ENCODE peak calls at places on chromosome 1, in ten cellular contexts. One of them, this sample, is unnamed. For H3K27me3, the result is how much of the 10 kb centered on the place peaks cover.

GRCh38 chr1:171792656-171793055 is 11.2 kb downstream of the METTL13 start:
- DNase-seq in fibroblast of lung: no peak
- DNase-seq in body of pancreas: no peak
- DNase-seq in WERI-Rb-1: no peak
- DNase-seq in neural progenitor cell: no peak
- DNase-seq in stomach: no peak
- DNase-seq in lower lobe of right lung: no peak
- DNase-seq in ascending aorta: no peak
- DNase-seq in breast epithelium: no peak
- DNase-seq in pancreas: no peak
- DNase-seq in this sample: no peak

GRCh38 chr1:64829411-64830033 is 84.6 kb downstream of the RAVER2 start:
- DNase-seq in fibroblast of lung: no peak
- DNase-seq in body of pancreas: no peak
- DNase-seq in WERI-Rb-1: no peak
- DNase-seq in neural progenitor cell: peak
- DNase-seq in stomach: no peak
- DNase-seq in lower lobe of right lung: no peak
- DNase-seq in ascending aorta: no peak
- DNase-seq in breast epithelium: no peak
- DNase-seq in pancreas: no peak
- DNase-seq in this sample: peak

GRCh38 chr1:23553896-23554480 is 5.3 kb downstream of the ID3 start:
- DNase-seq in fibroblast of lung: no peak
- DNase-seq in body of pancreas: peak
- DNase-seq in WERI-Rb-1: peak
- DNase-seq in neural progenitor cell: peak
- DNase-seq in stomach: no peak
- DNase-seq in lower lobe of right lung: no peak
- DNase-seq in ascending aorta: peak
- DNase-seq in breast epithelium: no peak
- DNase-seq in pancreas: peak
- DNase-seq in this sample: no peak

GRCh38 chr1:170670751-170671628 is 7.1 kb downstream of the PRRX1 start:
- DNase-seq in fibroblast of lung: no peak
- DNase-seq in body of pancreas: peak
- DNase-seq in WERI-Rb-1: no peak
- DNase-seq in neural progenitor cell: peak
- DNase-seq in stomach: no peak
- DNase-seq in lower lobe of right lung: peak
- DNase-seq in ascending aorta: no peak
- DNase-seq in breast epithelium: no peak
- DNase-seq in pancreas: no peak
- DNase-seq in this sample: peak

GRCh38 chr1:185224132-185224531 is 67.2 kb downstream of the SWT1 start:
- DNase-seq in fibroblast of lung: no peak
- DNase-seq in body of pancreas: no peak
- DNase-seq in WERI-Rb-1: no peak
- DNase-seq in neural progenitor cell: no peak
- DNase-seq in stomach: no peak
- DNase-seq in lower lobe of right lung: no peak
- DNase-seq in ascending aorta: no peak
- DNase-seq in breast epithelium: no peak
- DNase-seq in pancreas: no peak
- DNase-seq in this sample: no peak

GRCh38 chr1:27144349-27144748 is 10.6 kb downstream of the SLC9A1 start:
- DNase-seq in fibroblast of lung: no peak
- DNase-seq in body of pancreas: peak
- DNase-seq in WERI-Rb-1: no peak
- DNase-seq in neural progenitor cell: no peak
- DNase-seq in stomach: peak
- DNase-seq in lower lobe of right lung: no peak
- DNase-seq in ascending aorta: no peak
- DNase-seq in breast epithelium: peak
- DNase-seq in pancreas: no peak
- DNase-seq in this sample: no peak

GRCh38 chr1:25649505-25650218 is 33.1 kb downstream of the MAN1C1 start:
- DNase-seq in fibroblast of lung: no peak
- DNase-seq in body of pancreas: no peak
- DNase-seq in WERI-Rb-1: no peak
- DNase-seq in neural progenitor cell: no peak
- DNase-seq in stomach: no peak
- DNase-seq in lower lobe of right lung: no peak
- DNase-seq in ascending aorta: no peak
- DNase-seq in breast epithelium: peak
- DNase-seq in pancreas: no peak
- DNase-seq in this sample: no peak

GRCh38 chr1:39116868-39117728 is 87.4 kb upstream of the MACF1 start:
- DNase-seq in fibroblast of lung: peak
- DNase-seq in body of pancreas: no peak
- DNase-seq in WERI-Rb-1: no peak
- DNase-seq in neural progenitor cell: no peak
- DNase-seq in stomach: no peak
- DNase-seq in lower lobe of right lung: no peak
- DNase-seq in ascending aorta: no peak
- DNase-seq in breast epithelium: no peak
- DNase-seq in pancreas: no peak
- DNase-seq in this sample: peak

GRCh38 chr1:200179126-200179780 is 151.7 kb downstream of the NR5A2 start:
- DNase-seq in fibroblast of lung: peak
- DNase-seq in body of pancreas: peak
- DNase-seq in WERI-Rb-1: no peak
- DNase-seq in neural progenitor cell: no peak
- DNase-seq in stomach: no peak
- DNase-seq in lower lobe of right lung: no peak
- DNase-seq in ascending aorta: no peak
- DNase-seq in breast epithelium: no peak
- DNase-seq in pancreas: no peak
- DNase-seq in this sample: no peak

GRCh38 chr1:198749279-198749678 is 110.4 kb downstream of the PTPRC start:
- DNase-seq in fibroblast of lung: no peak
- DNase-seq in body of pancreas: no peak
- DNase-seq in WERI-Rb-1: no peak
- DNase-seq in neural progenitor cell: no peak
- DNase-seq in stomach: no peak
- DNase-seq in lower lobe of right lung: no peak
- DNase-seq in ascending aorta: no peak
- DNase-seq in breast epithelium: no peak
- DNase-seq in pancreas: no peak
- DNase-seq in this sample: no peak

GRCh38 chr1:206012086-206012859 is 9.1 kb upstream of the RAB7B start:
- DNase-seq in fibroblast of lung: no peak
- DNase-seq in body of pancreas: peak
- DNase-seq in WERI-Rb-1: peak
- DNase-seq in neural progenitor cell: no peak
- DNase-seq in stomach: peak
- DNase-seq in lower lobe of right lung: peak
- DNase-seq in ascending aorta: peak
- DNase-seq in breast epithelium: no peak
- DNase-seq in pancreas: peak
- DNase-seq in this sample: peak

GRCh38 chr1:160704250-160704649 is 7.4 kb downstream of the CD48 start:
- DNase-seq in fibroblast of lung: no peak
- DNase-seq in body of pancreas: no peak
- DNase-seq in WERI-Rb-1: no peak
- DNase-seq in neural progenitor cell: no peak
- DNase-seq in stomach: no peak
- DNase-seq in lower lobe of right lung: peak
- DNase-seq in ascending aorta: no peak
- DNase-seq in breast epithelium: no peak
- DNase-seq in pancreas: no peak
- DNase-seq in this sample: no peak

GRCh38 chr1:152917794-152918193 is 9.4 kb downstream of the IVL start:
- DNase-seq in fibroblast of lung: peak
- DNase-seq in body of pancreas: peak
- DNase-seq in WERI-Rb-1: peak
- DNase-seq in neural progenitor cell: no peak
- DNase-seq in stomach: no peak
- DNase-seq in lower lobe of right lung: no peak
- DNase-seq in ascending aorta: no peak
- DNase-seq in breast epithelium: no peak
- DNase-seq in pancreas: no peak
- DNase-seq in this sample: no peak
- TF ChIP-seq CTCF in fibroblast of lung: peak
- TF ChIP-seq CTCF in body of pancreas: peak
- TF ChIP-seq CTCF in WERI-Rb-1: peak
- TF ChIP-seq CTCF in neural progenitor cell: no peak
- TF ChIP-seq CTCF in stomach: no peak
- TF ChIP-seq CTCF in lower lobe of right lung: no peak
- TF ChIP-seq CTCF in ascending aorta: no peak
- TF ChIP-seq CTCF in breast epithelium: no peak
- TF ChIP-seq CTCF in pancreas: peak
- TF ChIP-seq CTCF in this sample: no peak

GRCh38 chr1:16907870-16908758 is 12.3 kb downstream of the RNU1-2 start:
- DNase-seq in fibroblast of lung: no peak
- DNase-seq in body of pancreas: peak
- DNase-seq in WERI-Rb-1: no peak
- DNase-seq in neural progenitor cell: no peak
- DNase-seq in stomach: no peak
- DNase-seq in lower lobe of right lung: no peak
- DNase-seq in ascending aorta: no peak
- DNase-seq in breast epithelium: no peak
- DNase-seq in pancreas: no peak
- DNase-seq in this sample: no peak

GRCh38 chr1:16905112-16905855 is 9.5 kb downstream of the RNU1-2 start:
- DNase-seq in fibroblast of lung: peak
- DNase-seq in body of pancreas: peak
- DNase-seq in WERI-Rb-1: peak
- DNase-seq in neural progenitor cell: peak
- DNase-seq in stomach: no peak
- DNase-seq in lower lobe of right lung: no peak
- DNase-seq in ascending aorta: no peak
- DNase-seq in breast epithelium: no peak
- DNase-seq in pancreas: no peak
- DNase-seq in this sample: peak

GRCh38 chr1:16906873-16907272 is 11.1 kb downstream of the RNU1-2 start:
- DNase-seq in fibroblast of lung: no peak
- DNase-seq in body of pancreas: no peak
- DNase-seq in WERI-Rb-1: no peak
- DNase-seq in neural progenitor cell: no peak
- DNase-seq in stomach: no peak
- DNase-seq in lower lobe of right lung: no peak
- DNase-seq in ascending aorta: no peak
- DNase-seq in breast epithelium: no peak
- DNase-seq in pancreas: no peak
- DNase-seq in this sample: no peak

GRCh38 chr1:16904560-16905111 is 8.9 kb downstream of the RNU1-2 start:
- DNase-seq in fibroblast of lung: peak
- DNase-seq in body of pancreas: peak
- DNase-seq in WERI-Rb-1: peak
- DNase-seq in neural progenitor cell: peak
- DNase-seq in stomach: peak
- DNase-seq in lower lobe of right lung: peak
- DNase-seq in ascending aorta: peak
- DNase-seq in breast epithelium: peak
- DNase-seq in pancreas: peak
- DNase-seq in this sample: peak

GRCh38 chr1:16905856-16906702 is 10.3 kb downstream of the RNU1-2 start:
- DNase-seq in fibroblast of lung: peak
- DNase-seq in body of pancreas: no peak
- DNase-seq in WERI-Rb-1: no peak
- DNase-seq in neural progenitor cell: no peak
- DNase-seq in stomach: no peak
- DNase-seq in lower lobe of right lung: no peak
- DNase-seq in ascending aorta: no peak
- DNase-seq in breast epithelium: no peak
- DNase-seq in pancreas: no peak
- DNase-seq in this sample: no peak
- H3K27ac ChIP-seq in fibroblast of lung: peak
- H3K27ac ChIP-seq in body of pancreas: peak
- H3K27ac ChIP-seq in WERI-Rb-1: peak
- H3K27ac ChIP-seq in neural progenitor cell: no peak
- H3K27ac ChIP-seq in stomach: peak
- H3K27ac ChIP-seq in lower lobe of right lung: peak
- H3K27ac ChIP-seq in ascending aorta: peak
- H3K27ac ChIP-seq in breast epithelium: peak
- H3K27ac ChIP-seq in pancreas: peak
- H3K27ac ChIP-seq in this sample: peak

DNA sequence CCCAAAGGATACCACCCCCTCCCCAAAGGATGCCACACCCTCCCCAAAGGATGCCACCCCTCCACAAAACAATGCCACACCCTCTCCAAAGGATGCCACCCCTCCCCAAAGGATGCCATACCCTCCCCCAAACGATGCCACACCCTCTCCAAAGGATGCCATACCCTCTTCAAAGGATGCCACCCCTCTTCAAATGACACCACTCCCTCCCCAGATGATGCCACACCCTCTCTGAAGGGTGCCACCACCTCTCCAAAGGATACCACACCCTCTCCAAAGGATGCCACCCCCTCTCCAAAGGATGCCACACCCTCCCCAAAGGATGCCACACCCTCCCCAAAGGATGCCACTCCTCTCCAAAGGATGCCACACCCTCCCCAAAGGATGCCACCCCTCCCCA is 21.6 kb upstream of the TRIM17 start:
- DNase-seq in fibroblast of lung: no peak
- DNase-seq in body of pancreas: no peak
- DNase-seq in WERI-Rb-1: no peak
- DNase-seq in neural progenitor cell: no peak
- DNase-seq in stomach: no peak
- DNase-seq in lower lobe of right lung: no peak
- DNase-seq in ascending aorta: no peak
- DNase-seq in breast epithelium: no peak
- DNase-seq in pancreas: no peak
- DNase-seq in this sample: no peak
- H3K27me3 ChIP-seq in fibroblast of lung: under half
- H3K27me3 ChIP-seq in body of pancreas: under half
- H3K27me3 ChIP-seq in WERI-Rb-1: under half
- H3K27me3 ChIP-seq in neural progenitor cell: half or more
- H3K27me3 ChIP-seq in stomach: half or more
- H3K27me3 ChIP-seq in lower lobe of right lung: half or more
- H3K27me3 ChIP-seq in ascending aorta: under half
- H3K27me3 ChIP-seq in breast epithelium: under half
- H3K27me3 ChIP-seq in pancreas: under half
- H3K27me3 ChIP-seq in this sample: under half

DNA sequence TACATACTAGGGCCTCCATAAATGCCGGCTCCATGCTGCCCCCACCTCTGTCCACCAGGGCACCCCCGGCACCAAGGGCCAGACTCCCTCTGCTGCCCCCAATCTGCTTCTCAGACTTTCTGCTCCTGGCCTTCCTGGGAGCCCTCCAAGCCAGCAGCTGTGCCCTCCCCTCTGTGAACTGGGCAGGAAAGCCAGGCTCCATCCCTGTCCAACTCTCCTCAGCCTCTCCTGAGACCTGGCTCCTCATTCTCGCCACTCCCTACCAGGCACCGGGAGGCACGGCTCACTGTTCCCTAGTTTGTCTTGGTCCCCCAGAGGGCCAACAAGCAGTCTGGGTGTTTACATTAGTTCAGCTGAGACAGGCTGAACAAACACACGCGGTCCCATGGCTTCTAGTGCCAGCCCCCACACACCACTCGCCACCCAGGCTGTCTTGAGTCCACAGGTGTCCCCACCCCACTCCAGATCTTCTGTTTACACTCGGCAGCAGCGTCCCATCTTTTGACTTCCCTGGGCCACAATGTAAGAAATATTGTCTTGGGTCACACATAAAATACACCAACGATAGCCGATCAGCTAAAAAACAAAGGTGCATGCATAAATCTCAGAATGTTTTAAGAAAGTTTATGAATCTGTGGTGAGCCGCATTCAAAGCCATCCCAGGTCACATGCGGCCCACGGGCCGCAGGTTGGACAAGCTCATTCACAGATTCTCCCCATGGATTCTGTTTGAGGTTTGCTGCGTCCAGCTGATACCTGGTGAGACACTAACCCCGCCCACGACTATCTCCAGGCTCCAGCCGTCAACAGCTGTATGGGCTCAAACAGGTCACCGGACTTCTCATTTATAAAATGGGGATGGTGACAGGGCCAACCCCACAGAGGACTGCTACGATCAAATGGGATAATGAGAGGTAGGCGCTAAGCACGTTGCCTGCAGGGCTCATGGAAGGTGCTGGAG is 29.5 kb upstream of the ECE1 start:
- DNase-seq in fibroblast of lung: no peak
- DNase-seq in body of pancreas: peak
- DNase-seq in WERI-Rb-1: no peak
- DNase-seq in neural progenitor cell: no peak
- DNase-seq in stomach: peak
- DNase-seq in lower lobe of right lung: no peak
- DNase-seq in ascending aorta: no peak
- DNase-seq in breast epithelium: no peak
- DNase-seq in pancreas: peak
- DNase-seq in this sample: no peak
- TF ChIP-seq CTCF in fibroblast of lung: no peak
- TF ChIP-seq CTCF in body of pancreas: no peak
- TF ChIP-seq CTCF in WERI-Rb-1: peak
- TF ChIP-seq CTCF in neural progenitor cell: peak
- TF ChIP-seq CTCF in stomach: no peak
- TF ChIP-seq CTCF in lower lobe of right lung: no peak
- TF ChIP-seq CTCF in ascending aorta: peak
- TF ChIP-seq CTCF in breast epithelium: no peak
- TF ChIP-seq CTCF in pancreas: no peak
- TF ChIP-seq CTCF in this sample: peak

This sample was measured in cardiac muscle cell.